ENCODE peak calls at places on chromosomes 4 and X, in nine cellular contexts. N, W, L, G, S, Q, M, Y and Z are unnamed samples.
A peak's percentile ranks its signal among the peaks of the same experiment; 100 is the strongest.

GRCh38 chr4:74426101-74426500 is 18.8 kb upstream of the AREG start:
- DNase-seq in N (no peak), W (no peak), L (no peak), G (peak; percentile 98), S (no peak), Q (peak; percentile 3), M (no peak), Y (peak; percentile 96), Z (no peak)

GRCh38 chr4:73740353-73740778 is at the start of gene CXCL8:
- DNase-seq in N (no peak), W (no peak), L (peak; percentile 44), G (peak; percentile 88), S (peak; percentile 87), Q (peak; percentile 79), M (peak; percentile 2), Y (peak; percentile 99), Z (peak; percentile 72)

GRCh38 chr4:115841873-115842272 is 728.5 kb upstream of the NDST4 start:
- DNase-seq in N (no peak), W (no peak), L (no peak), G (no peak), S (no peak), Q (no peak), M (no peak), Y (no peak), Z (no peak)

GRCh38 chr4:61200991-61201526 is 933 bp downstream of the ADGRL3 start:
- DNase-seq in N (no peak), W (no peak), L (no peak), G (no peak), S (no peak), Q (no peak), M (no peak), Y (peak; percentile 59), Z (no peak)

GRCh38 chr4:168592676-168593075 is 95.8 kb downstream of the PALLD start:
- DNase-seq in N (no peak), W (no peak), L (no peak), G (no peak), S (no peak), Q (no peak), M (no peak), Y (no peak), Z (no peak)

GRCh38 chrX:107565916-107566602 is 62.3 kb upstream of the PRPS1 start:
- DNase-seq in N (no peak), W (no peak), L (no peak), G (peak; percentile 52), S (no peak), Q (peak; percentile 5), M (no peak), Y (peak; percentile 35), Z (no peak)

GRCh38 chr4:56641494-56642051 is 39.5 kb downstream of the HOPX start:
- DNase-seq in N (no peak), W (no peak), L (peak; percentile 77), G (peak; percentile 97), S (no peak), Q (no peak), M (no peak), Y (peak; percentile 93), Z (no peak)

GRCh38 chr4:13892739-13893105 is 265.2 kb upstream of the BOD1L1 start:
- DNase-seq in N (no peak), W (no peak), L (no peak), G (no peak), S (no peak), Q (no peak), M (no peak), Y (no peak), Z (no peak)

GRCh38 chrX:21932277-21932996 is 8.1 kb upstream of the SMS start:
- DNase-seq in N (no peak), W (no peak), L (peak; percentile 80), G (peak; percentile 95), S (no peak), Q (no peak), M (no peak), Y (peak; percentile 90), Z (no peak)

GRCh38 chr4:8507251-8507570 is 66.6 kb downstream of the TRMT44 start:
- DNase-seq in N (no peak), W (no peak), L (no peak), G (peak; percentile 55), S (no peak), Q (no peak), M (no peak), Y (no peak), Z (no peak)

GRCh38 chrX:34770511-34770910 is 113.4 kb upstream of the TMEM47 start:
- DNase-seq in N (no peak), W (no peak), L (peak; percentile 3), G (peak; percentile 33), S (no peak), Q (no peak), M (no peak), Y (peak; percentile 18), Z (no peak)

GRCh38 chr4:52837716-52838558 is 24.2 kb upstream of the RASL11B start:
- DNase-seq in N (no peak), W (no peak), L (peak; percentile 24), G (peak; percentile 59), S (no peak), Q (no peak), M (no peak), Y (peak; percentile 63), Z (no peak)

GRCh38 chr4:57044996-57045395 is 65.2 kb downstream of the IGFBP7 start:
- DNase-seq in N (no peak), W (no peak), L (no peak), G (peak; percentile 20), S (no peak), Q (no peak), M (no peak), Y (peak; percentile 64), Z (no peak)

GRCh38 chr4:5890063-5890727 is 2.7 kb downstream of the CRMP1 start:
- DNase-seq in N (no peak), W (peak; percentile 85), L (no peak), G (no peak), S (no peak), Q (peak; percentile 89), M (no peak), Y (no peak), Z (no peak)
- H3K4me3 ChIP-seq in N (no peak overlapping the region), W (peak overlapping the region; percentile 42), L (no peak overlapping the region), G (no peak overlapping the region), S (no peak overlapping the region), Q (peak overlapping the region; percentile 39), M (no peak overlapping the region), Y (no peak overlapping the region), Z (no peak overlapping the region)

GRCh38 chr4:106038012-106038411 is 142.7 kb downstream of the NPNT start:
- DNase-seq in N (no peak), W (no peak), L (no peak), G (no peak), S (no peak), Q (no peak), M (no peak), Y (no peak), Z (no peak)

GRCh38 chr4:106038908-106039307 is 143.6 kb downstream of the NPNT start:
- DNase-seq in N (no peak), W (no peak), L (no peak), G (no peak), S (no peak), Q (no peak), M (no peak), Y (no peak), Z (no peak)

GRCh38 chr4:106041294-106042002 is 146.2 kb downstream of the NPNT start:
- DNase-seq in N (no peak), W (no peak), L (no peak), G (peak; percentile 16), S (no peak), Q (peak; percentile 12), M (no peak), Y (peak; percentile 15), Z (no peak)

GRCh38 chr4:106036848-106037247 is 141.6 kb downstream of the NPNT start:
- DNase-seq in N (no peak), W (no peak), L (no peak), G (no peak), S (no peak), Q (no peak), M (no peak), Y (no peak), Z (no peak)

GRCh38 chr4:106039796-106040195 is 144.5 kb downstream of the NPNT start:
- DNase-seq in N (no peak), W (no peak), L (no peak), G (peak; percentile 28), S (no peak), Q (peak; percentile 55), M (no peak), Y (peak; percentile 24), Z (no peak)
- H3K4me3 ChIP-seq in N (no peak overlapping the region), W (no peak overlapping the region), L (no peak overlapping the region), G (no peak overlapping the region), S (no peak overlapping the region), Q (no peak overlapping the region), M (no peak overlapping the region), Y (no peak overlapping the region), Z (no peak overlapping the region)

GRCh38 chr4:137390141-137390540 is 142.2 kb downstream of the PCDH18 start:
- DNase-seq in N (no peak), W (no peak), L (no peak), G (peak; percentile 60), S (no peak), Q (no peak), M (no peak), Y (peak; percentile 68), Z (no peak)

GRCh38 chr4:137393043-137393442 is 139.3 kb downstream of the PCDH18 start:
- DNase-seq in N (no peak), W (peak; percentile 1), L (no peak), G (peak; percentile 48), S (no peak), Q (no peak), M (no peak), Y (no peak), Z (no peak)

GRCh38 chr4:137390707-137391106 is 141.6 kb downstream of the PCDH18 start:
- DNase-seq in N (no peak), W (no peak), L (peak; percentile 66), G (peak; percentile 86), S (no peak), Q (peak; percentile 50), M (no peak), Y (peak; percentile 57), Z (no peak)

GRCh38 chr4:137394000-137394399 is 138.3 kb downstream of the PCDH18 start:
- DNase-seq in N (no peak), W (no peak), L (no peak), G (peak; percentile 74), S (no peak), Q (peak; percentile 39), M (no peak), Y (peak; percentile 69), Z (no peak)
- H3K4me3 ChIP-seq in N (no peak overlapping the region), W (no peak overlapping the region), L (no peak overlapping the region), G (no peak overlapping the region), S (no peak overlapping the region), Q (no peak overlapping the region), M (no peak overlapping the region), Y (no peak overlapping the region), Z (no peak overlapping the region)

DNA sequence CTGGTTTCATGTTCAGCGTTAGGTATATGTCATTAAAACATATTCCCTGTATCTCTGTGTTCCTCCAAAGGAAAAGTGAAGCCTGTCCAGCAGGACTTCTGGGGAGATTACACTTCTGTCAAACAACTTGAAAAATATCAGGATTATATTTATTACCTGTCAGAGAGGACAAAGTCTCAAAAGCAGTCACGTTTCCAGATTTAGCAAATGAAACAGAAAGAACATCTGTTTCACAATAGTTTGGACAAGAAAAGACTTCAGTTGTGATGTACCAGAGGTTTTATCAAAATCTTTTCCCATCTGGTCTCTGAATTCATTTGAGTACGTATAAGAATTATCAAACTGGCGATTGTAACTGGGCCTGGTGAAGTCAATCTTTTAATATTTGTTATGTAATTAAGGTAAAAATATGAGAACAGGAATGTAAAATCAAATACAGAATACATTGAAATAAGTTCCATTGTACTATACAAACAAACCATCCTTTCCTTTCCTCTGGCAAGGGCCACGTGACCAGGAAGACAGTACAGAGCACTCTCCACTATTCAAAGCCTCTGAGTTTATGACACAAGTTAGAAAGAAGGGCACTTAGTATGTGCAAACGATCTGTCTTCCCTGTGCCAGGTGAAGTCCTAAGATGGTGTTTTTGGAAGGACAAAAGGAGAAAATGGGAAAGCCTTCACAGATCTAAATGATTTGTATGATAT is 3.2 kb downstream of the CASP3 start:
- DNase-seq in N (no peak), W (no peak), L (no peak), G (no peak), S (peak; percentile 63), Q (no peak), M (no peak), Y (no peak), Z (no peak)
- H3K4me3 ChIP-seq in N (peak overlapping the region; percentile 73), W (no peak overlapping the region), L (no peak overlapping the region), G (no peak overlapping the region), S (no peak overlapping the region), Q (no peak overlapping the region), M (peak overlapping the region; percentile 93), Y (no peak overlapping the region), Z (no peak overlapping the region)